ENCODE peak calls at places on chromosome 13, in five cellular contexts. C is ovary, I is right atrium auricular region, P is endodermal cell, X is uterus. Q is an unnamed sample.

GRCh38 chr13:40193290-40194203 is 472.9 kb downstream of the FOXO1 start:
- DNase-seq in X (peak), I (no peak), C (no peak), P (no peak), Q (no peak)

GRCh38 chr13:102033719-102034446 is 368.0 kb downstream of the FGF14 start:
- DNase-seq in P (no peak), X (no peak), I (no peak), C (no peak), Q (no peak)

GRCh38 chr13:94710081-94710809 is 2.1 kb downstream of the SOX21 start:
- DNase-seq in P (no peak), X (no peak), I (no peak), C (no peak), Q (no peak)

GRCh38 chr13:33279898-33280549 is 5.5 kb downstream of the STARD13 start:
- DNase-seq in C (no peak), P (no peak), I (no peak), X (no peak), Q (no peak)

GRCh38 chr13:113061271-113061625 is 44.3 kb upstream of the F7 start:
- DNase-seq in C (no peak), X (no peak), I (no peak), P (no peak), Q (no peak)

GRCh38 chr13:104837756-104838155 is 1697.7 kb downstream of the EFNB2 start:
- DNase-seq in C (no peak), I (no peak), X (no peak), P (no peak), Q (no peak)

GRCh38 chr13:34731486-34731885 is 210.6 kb upstream of the NBEA start:
- DNase-seq in X (no peak), P (no peak), I (no peak), C (no peak), Q (no peak)

GRCh38 chr13:40764587-40765403 is 6.2 kb downstream of the MRPS31 start:
- DNase-seq in C (no peak), I (no peak), X (no peak), P (no peak), Q (peak)

GRCh38 chr13:104872153-104872552 is 1663.3 kb downstream of the EFNB2 start:
- DNase-seq in C (no peak), P (no peak), X (no peak), I (no peak), Q (no peak)

GRCh38 chr13:69092615-69093322 is 1014.9 kb upstream of the ATXN8OS start:
- DNase-seq in X (no peak), P (peak), C (no peak), I (no peak), Q (no peak)

GRCh38 chr13:28089065-28089464 is 11.3 kb downstream of the FLT3 start:
- DNase-seq in X (no peak), I (no peak), C (no peak), P (no peak), Q (no peak)

GRCh38 chr13:96851856-96852255 is 142.4 kb downstream of the OXGR1 start:
- DNase-seq in C (no peak), I (no peak), P (no peak), X (no peak), Q (no peak)

GRCh38 chr13:29522044-29522685 is 73.3 kb downstream of the SLC7A1 start:
- DNase-seq in C (peak), I (peak), P (no peak), X (peak), Q (no peak)

GRCh38 chr13:29525757-29526156 is 69.7 kb downstream of the SLC7A1 start:
- DNase-seq in P (no peak), X (no peak), C (peak), I (no peak), Q (no peak)

GRCh38 chr13:29523199-29523931 is 72.1 kb downstream of the SLC7A1 start:
- DNase-seq in I (peak), C (peak), P (no peak), X (no peak), Q (no peak)

GRCh38 chr13:29524641-29525040 is 70.8 kb downstream of the SLC7A1 start:
- DNase-seq in X (no peak), C (peak), I (no peak), P (no peak), Q (no peak)

DNA sequence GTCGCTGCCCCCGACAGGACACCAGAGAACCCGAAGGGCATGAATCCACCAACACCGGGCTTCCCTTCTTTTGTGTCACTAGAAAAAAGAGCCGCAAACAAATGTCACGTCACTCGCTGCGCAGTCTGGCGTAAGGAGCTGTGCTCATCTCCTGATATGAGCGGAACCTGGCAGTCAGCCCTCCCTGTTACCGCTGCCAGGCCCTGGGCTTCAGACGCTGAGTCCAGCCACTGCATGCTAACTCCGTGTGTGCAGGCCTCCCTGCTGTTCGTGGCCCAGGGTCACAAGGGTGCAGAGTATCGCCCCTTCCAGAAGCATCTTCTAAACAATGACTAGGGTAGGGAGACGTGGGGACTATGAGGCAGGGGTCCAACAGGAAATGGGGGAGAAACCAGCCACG is 71.3 kb downstream of the SLC7A1 start:
- DNase-seq in X (no peak), I (peak), C (peak), P (no peak), Q (no peak)
- H3K27ac ChIP-seq in X (no peak), I (peak), C (no peak), P (no peak), Q (no peak)

DNA sequence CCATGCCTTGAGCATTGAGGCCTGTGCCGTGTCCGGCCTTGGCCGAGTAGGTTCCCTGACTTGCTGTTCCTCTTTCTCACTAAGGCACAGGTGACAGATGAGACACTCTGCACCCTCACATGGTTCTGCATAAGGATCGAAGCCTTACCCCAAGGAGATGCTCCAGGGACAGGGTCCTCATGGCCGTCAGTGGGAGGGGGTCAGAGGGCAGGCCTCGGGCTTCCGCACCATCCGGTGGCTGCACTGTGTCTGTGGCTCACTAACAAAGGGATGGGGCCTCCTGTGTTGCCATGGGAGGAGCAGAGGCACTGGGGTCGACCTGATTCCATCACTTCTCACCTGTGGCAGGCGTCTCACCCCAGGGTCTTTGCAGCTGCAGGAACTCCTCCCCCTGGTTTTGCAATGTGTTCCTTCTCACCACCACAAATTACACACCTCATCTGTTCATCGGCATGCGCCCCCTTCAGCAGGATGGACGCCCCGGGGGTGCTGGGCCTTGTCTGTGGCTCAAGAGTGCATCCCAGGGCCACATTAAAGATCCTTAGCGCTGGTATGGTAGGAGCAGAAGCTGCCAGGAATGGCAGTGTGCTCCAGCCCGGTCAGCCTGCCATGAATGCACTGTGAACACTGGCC is 113.3 kb upstream of the SOX1 start:
- DNase-seq in C (no peak), I (peak), P (peak), X (no peak), Q (no peak)
- H3K4me3 ChIP-seq in C (no peak), I (no peak), P (no peak), X (no peak), Q (no peak)

DNA sequence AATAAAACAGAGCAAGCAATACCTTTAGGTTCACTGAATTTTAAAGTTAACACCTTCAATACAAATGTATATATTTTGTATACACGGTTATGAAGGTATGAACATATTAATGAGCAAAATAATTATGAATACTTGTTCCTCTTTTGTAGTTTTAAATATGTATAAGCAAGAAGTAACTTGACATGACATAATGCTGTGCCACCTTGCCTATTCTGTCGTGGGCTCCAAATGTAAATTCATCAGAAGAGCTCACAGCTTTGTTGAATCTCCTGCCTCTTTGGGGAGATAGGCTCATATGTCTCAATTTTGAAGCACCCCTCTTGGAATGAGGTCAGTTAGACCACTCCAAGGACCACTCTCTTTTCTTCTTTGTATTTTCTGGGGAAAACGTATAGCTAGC is 59.3 kb downstream of the LRCH1 start:
- DNase-seq in C (no peak), X (no peak), I (no peak), P (no peak), Q (no peak)
- TF ChIP-seq CTCF in C (no peak), X (no peak), I (no peak), P (no peak), Q (no peak)

GRCh38 chr13:50377726-50378270 is 362.6 kb downstream of the KCNRG start:
- DNase-seq in P (no peak), C (no peak), X (no peak), I (no peak), Q (no peak)

GRCh38 chr13:50375792-50376191 is 360.5 kb downstream of the KCNRG start:
- DNase-seq in P (no peak), C (no peak), I (no peak), X (no peak), Q (no peak)

GRCh38 chr13:50378513-50378970 is 363.3 kb downstream of the KCNRG start:
- DNase-seq in P (no peak), I (no peak), C (no peak), X (no peak), Q (no peak)

GRCh38 chr13:50376895-50377575 is 361.8 kb downstream of the KCNRG start:
- DNase-seq in C (no peak), P (peak), X (no peak), I (no peak), Q (no peak)

GRCh38 chr13:50374517-50374916 is 359.3 kb downstream of the KCNRG start:
- DNase-seq in X (no peak), I (no peak), P (no peak), C (no peak), Q (no peak)
- H3K27ac ChIP-seq in X (no peak), I (no peak), P (no peak), C (no peak), Q (no peak)

GRCh38 chr13:81138353-81138995 is 797.5 kb upstream of the SPRY2 start:
- DNase-seq in C (no peak), I (no peak), X (no peak), P (no peak), Q (no peak)

GRCh38 chr13:81142306-81142999 is 801.5 kb upstream of the SPRY2 start:
- DNase-seq in C (no peak), I (no peak), P (no peak), X (no peak), Q (no peak)

GRCh38 chr13:81140675-81141074 is 799.7 kb upstream of the SPRY2 start:
- DNase-seq in X (no peak), C (no peak), P (no peak), I (no peak), Q (no peak)
- H3K4me3 ChIP-seq in X (no peak), C (no peak), P (no peak), I (no peak), Q (no peak)

DNA sequence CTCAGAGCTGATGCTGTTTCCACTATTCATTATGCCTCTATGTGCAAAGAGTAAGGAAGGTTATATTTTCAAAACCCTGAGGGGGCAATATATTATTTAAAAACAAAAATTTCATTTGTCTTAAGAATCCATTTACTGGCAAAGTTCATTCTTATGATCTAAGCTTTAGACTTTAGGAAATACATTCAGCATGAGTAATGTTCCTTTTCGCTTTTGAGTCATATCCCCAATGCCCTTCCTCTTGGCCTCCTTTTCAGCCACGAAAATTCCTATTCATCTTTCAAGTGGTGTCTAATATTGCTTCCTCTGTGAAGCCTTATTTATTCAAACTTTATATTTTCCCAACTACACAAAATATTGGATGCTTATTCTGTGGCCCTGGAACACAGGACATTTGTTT is 1317.0 kb downstream of the PCDH9 start:
- DNase-seq in I (no peak), C (no peak), X (no peak), P (no peak), Q (no peak)
- TF ChIP-seq CTCF in I (no peak), C (no peak), X (no peak), P (no peak), Q (no peak)